ENCODE peak calls at places on chromosomes 2 and 18, in seven cellular contexts. N is head of caudate nucleus; E is prostate gland; I is stimulated activated CD8-positive, alpha-beta memory T cell treated with anti-CD3 and anti-CD28 coated beads, Interleukin-7, amount 100 ng/mL, for 4 hours; X is occipital lobe; T is AG20443; W is SJSA1. H is an unnamed sample.

GRCh38 chr2:46869621-46870020 is 46.0 kb downstream of the MCFD2 start:
- DNase-seq in N (no peak), E (no peak), I (no peak), X (no peak), T (no peak), W (no peak), H (no peak)

GRCh38 chr2:222690564-222691200 is 19.2 kb downstream of the MOGAT1 start:
- DNase-seq in N (peak; percentile 84), E (peak; percentile 52), I (peak; percentile 29), X (peak; percentile 55), T (peak; percentile 92), W (peak; percentile 72), H (peak; percentile 78)

GRCh38 chr2:221716434-221717303 is 144.6 kb upstream of the EPHA4 start:
- DNase-seq in N (no peak), E (no peak), I (no peak), X (no peak), T (peak; percentile 53), W (no peak), H (no peak)

GRCh38 chr2:50773533-50773932 is 258.4 kb downstream of the NRXN1 start:
- DNase-seq in N (no peak), E (no peak), I (no peak), X (no peak), T (no peak), W (no peak), H (no peak)

GRCh38 chr2:237390235-237390634 is 23.7 kb downstream of the COL6A3 start:
- DNase-seq in N (no peak), E (no peak), I (no peak), X (no peak), T (no peak), W (no peak), H (no peak)

GRCh38 chr18:27298215-27298804 is 113.2 kb upstream of the CHST9 start:
- DNase-seq in N (no peak), E (no peak), I (no peak), X (no peak), T (no peak), W (no peak), H (no peak)

GRCh38 chr2:36964496-36965058 is 1.8 kb downstream of the STRN start:
- DNase-seq in N (no peak), E (no peak), I (no peak), X (no peak), T (no peak), W (no peak), H (peak; percentile 5)

GRCh38 chr2:42249887-42250286 is 80.7 kb downstream of the EML4 start:
- DNase-seq in N (no peak), E (peak; percentile 7), I (no peak), X (no peak), T (no peak), W (no peak), H (no peak)

GRCh38 chr2:85049236-85049635 is 78.3 kb downstream of the KCMF1 start:
- DNase-seq in N (no peak), E (no peak), I (no peak), X (no peak), T (no peak), W (no peak), H (no peak)

GRCh38 chr2:7725132-7725849 is 808.1 kb downstream of the RNF144A start:
- DNase-seq in N (no peak), E (no peak), I (no peak), X (no peak), T (no peak), W (no peak), H (peak; percentile 9)

GRCh38 chr2:207801259-207801658 is 31.6 kb upstream of the FZD5 start:
- DNase-seq in N (no peak), E (no peak), I (no peak), X (no peak), T (no peak), W (no peak), H (no peak)

GRCh38 chr2:151120016-151120415 is 141.6 kb downstream of the RBM43 start:
- DNase-seq in N (no peak), E (no peak), I (no peak), X (no peak), T (no peak), W (no peak), H (no peak)

GRCh38 chr2:165825041-165825440 is 31.0 kb upstream of the GALNT3 start:
- DNase-seq in N (no peak), E (no peak), I (no peak), X (no peak), T (no peak), W (no peak), H (peak; percentile 32)

GRCh38 chr2:214810670-214811069 is 1.2 kb upstream of the BARD1 start:
- DNase-seq in N (no peak), E (peak; percentile 11), I (no peak), X (no peak), T (peak; percentile 7), W (no peak), H (no peak)